ENCODE peak calls at places on chromosomes 3 and 15, in four cellular contexts. One of them, this sample, is unnamed.

GRCh38 chr3:171261487-171261886 is 198.7 kb downstream of the TNIK start:
- DNase-seq in A549: peak
- DNase-seq in PC-9: peak
- DNase-seq in brain microvascular endothelial cell: no peak
- DNase-seq in this sample: no peak

GRCh38 chr15:69325456-69325971 is 26.8 kb downstream of the PAQR5 start:
- DNase-seq in brain microvascular endothelial cell: no peak
- DNase-seq in A549: no peak
- DNase-seq in PC-9: no peak
- DNase-seq in this sample: no peak

GRCh38 chr3:46500631-46501377 is 3.0 kb downstream of the RTP3 start:
- DNase-seq in brain microvascular endothelial cell: peak
- DNase-seq in A549: no peak
- DNase-seq in PC-9: no peak
- DNase-seq in this sample: peak

GRCh38 chr3:52882377-52882776 is 15.0 kb downstream of the STIMATE start:
- DNase-seq in A549: no peak
- DNase-seq in PC-9: no peak
- DNase-seq in brain microvascular endothelial cell: no peak
- DNase-seq in this sample: no peak

GRCh38 chr3:42652611-42653302 is 740 bp upstream of the ZBTB47 start:
- DNase-seq in brain microvascular endothelial cell: peak
- DNase-seq in PC-9: peak
- DNase-seq in A549: peak
- DNase-seq in this sample: peak

GRCh38 chr15:62306851-62307504 is 141.9 kb upstream of the C2CD4B start:
- DNase-seq in A549: peak
- DNase-seq in PC-9: peak
- DNase-seq in brain microvascular endothelial cell: peak
- DNase-seq in this sample: peak

GRCh38 chr15:58440922-58441321 is 9.1 kb downstream of the LIPC start:
- DNase-seq in brain microvascular endothelial cell: no peak
- DNase-seq in A549: peak
- DNase-seq in PC-9: peak
- DNase-seq in this sample: no peak

GRCh38 chr3:187986514-187986934 is 167.4 kb upstream of the LPP start:
- DNase-seq in brain microvascular endothelial cell: peak
- DNase-seq in A549: peak
- DNase-seq in PC-9: peak
- DNase-seq in this sample: peak

DNA sequence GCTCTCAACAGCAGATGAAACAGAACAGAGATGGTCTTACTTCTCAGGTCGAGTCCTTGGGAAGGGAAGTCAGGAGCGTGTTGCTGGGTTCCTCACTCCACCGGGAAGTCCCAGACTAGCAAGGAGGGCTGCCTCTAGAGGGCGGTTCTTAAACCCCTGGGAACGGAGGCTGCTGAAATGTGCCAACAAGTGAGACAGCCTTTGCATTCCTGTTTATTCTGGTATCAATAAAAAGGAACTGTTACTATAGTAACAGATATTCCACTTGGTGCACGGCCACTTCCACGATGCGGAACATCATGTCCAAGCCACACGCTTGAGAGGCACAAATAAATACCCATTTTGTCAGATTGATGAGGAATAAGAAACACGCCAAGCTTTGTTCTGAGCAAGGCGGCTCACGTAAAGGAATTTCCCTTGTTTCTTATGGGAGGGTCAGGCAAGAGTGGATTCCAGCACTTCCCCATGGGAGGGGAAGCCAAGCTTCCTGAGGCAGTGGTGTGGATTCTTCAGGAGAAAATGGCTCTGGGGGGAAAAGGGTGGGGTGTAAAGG is at the start of gene FAM107A:
- DNase-seq in PC-9: no peak
- DNase-seq in A549: no peak
- DNase-seq in brain microvascular endothelial cell: peak
- DNase-seq in this sample: peak
- H3K4me3 ChIP-seq in PC-9: no peak
- H3K4me3 ChIP-seq in A549: no peak
- H3K4me3 ChIP-seq in brain microvascular endothelial cell: no peak
- H3K4me3 ChIP-seq in this sample: no peak

DNA sequence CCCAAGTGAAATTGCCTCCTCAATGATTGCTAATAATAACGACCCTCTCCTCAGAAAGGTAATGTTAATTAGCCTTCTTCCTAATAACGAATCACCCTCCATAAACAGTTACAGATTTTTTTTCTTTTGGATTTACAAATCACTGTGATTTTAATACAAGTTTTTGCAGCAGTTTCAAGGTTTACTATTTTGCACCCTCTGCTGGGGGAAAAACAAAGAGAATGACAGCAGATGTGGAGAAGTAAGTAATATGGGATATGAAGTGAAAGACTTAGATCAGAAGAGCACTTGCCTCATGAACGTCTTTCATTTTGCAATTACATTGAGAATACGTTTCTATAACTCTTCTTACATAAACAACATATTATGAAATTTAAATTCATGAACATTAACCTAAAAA is 16.1 kb upstream of the CNTN3 start:
- DNase-seq in PC-9: no peak
- DNase-seq in brain microvascular endothelial cell: no peak
- DNase-seq in A549: no peak
- DNase-seq in this sample: peak
- TF ChIP-seq CTCF in PC-9: no peak
- TF ChIP-seq CTCF in brain microvascular endothelial cell: peak
- TF ChIP-seq CTCF in A549: no peak
- TF ChIP-seq CTCF in this sample: peak

GRCh38 chr3:182686033-182686886 is 107.0 kb upstream of the ATP11B start:
- DNase-seq in PC-9: no peak
- DNase-seq in A549: no peak
- DNase-seq in brain microvascular endothelial cell: no peak
- DNase-seq in this sample: no peak
- H3K4me3 ChIP-seq in PC-9: no peak
- H3K4me3 ChIP-seq in A549: no peak
- H3K4me3 ChIP-seq in brain microvascular endothelial cell: no peak
- H3K4me3 ChIP-seq in this sample: no peak

GRCh38 chr15:38769492-38769891 is 204.9 kb upstream of the RASGRP1 start:
- DNase-seq in brain microvascular endothelial cell: no peak
- DNase-seq in PC-9: no peak
- DNase-seq in A549: no peak
- DNase-seq in this sample: no peak

GRCh38 chr15:38768970-38769369 is 204.4 kb upstream of the RASGRP1 start:
- DNase-seq in PC-9: no peak
- DNase-seq in A549: no peak
- DNase-seq in brain microvascular endothelial cell: peak
- DNase-seq in this sample: peak
- TF ChIP-seq CTCF in PC-9: no peak
- TF ChIP-seq CTCF in A549: peak
- TF ChIP-seq CTCF in brain microvascular endothelial cell: peak
- TF ChIP-seq CTCF in this sample: peak

GRCh38 chr3:61927332-61927731 is 366.0 kb downstream of the PTPRG start:
- DNase-seq in A549: no peak
- DNase-seq in PC-9: no peak
- DNase-seq in brain microvascular endothelial cell: peak
- DNase-seq in this sample: peak
- H3K4me3 ChIP-seq in A549: no peak
- H3K4me3 ChIP-seq in PC-9: no peak
- H3K4me3 ChIP-seq in brain microvascular endothelial cell: no peak
- H3K4me3 ChIP-seq in this sample: no peak

GRCh38 chr3:13885704-13886010 is 5.8 kb upstream of the WNT7A start:
- DNase-seq in PC-9: no peak
- DNase-seq in A549: no peak
- DNase-seq in brain microvascular endothelial cell: no peak
- DNase-seq in this sample: no peak
- TF ChIP-seq CTCF in PC-9: peak
- TF ChIP-seq CTCF in A549: no peak
- TF ChIP-seq CTCF in brain microvascular endothelial cell: no peak
- TF ChIP-seq CTCF in this sample: no peak

GRCh38 chr15:88705769-88706165 is 67.0 kb downstream of the ISG20 start:
- DNase-seq in brain microvascular endothelial cell: no peak
- DNase-seq in A549: no peak
- DNase-seq in PC-9: no peak
- DNase-seq in this sample: no peak
- H3K4me3 ChIP-seq in brain microvascular endothelial cell: peak
- H3K4me3 ChIP-seq in A549: peak
- H3K4me3 ChIP-seq in PC-9: no peak
- H3K4me3 ChIP-seq in this sample: peak

GRCh38 chr15:34618073-34618472 is 34.6 kb upstream of the GOLGA8B start:
- DNase-seq in A549: no peak
- DNase-seq in PC-9: no peak
- DNase-seq in brain microvascular endothelial cell: no peak
- DNase-seq in this sample: no peak

GRCh38 chr15:34619151-34619550 is 35.7 kb upstream of the GOLGA8B start:
- DNase-seq in brain microvascular endothelial cell: no peak
- DNase-seq in A549: no peak
- DNase-seq in PC-9: no peak
- DNase-seq in this sample: no peak

GRCh38 chr15:34620814-34621213 is 37.4 kb upstream of the GOLGA8B start:
- DNase-seq in A549: no peak
- DNase-seq in brain microvascular endothelial cell: no peak
- DNase-seq in PC-9: no peak
- DNase-seq in this sample: peak

GRCh38 chr15:34620122-34620521 is 36.7 kb upstream of the GOLGA8B start:
- DNase-seq in A549: no peak
- DNase-seq in PC-9: no peak
- DNase-seq in brain microvascular endothelial cell: no peak
- DNase-seq in this sample: no peak

DNA sequence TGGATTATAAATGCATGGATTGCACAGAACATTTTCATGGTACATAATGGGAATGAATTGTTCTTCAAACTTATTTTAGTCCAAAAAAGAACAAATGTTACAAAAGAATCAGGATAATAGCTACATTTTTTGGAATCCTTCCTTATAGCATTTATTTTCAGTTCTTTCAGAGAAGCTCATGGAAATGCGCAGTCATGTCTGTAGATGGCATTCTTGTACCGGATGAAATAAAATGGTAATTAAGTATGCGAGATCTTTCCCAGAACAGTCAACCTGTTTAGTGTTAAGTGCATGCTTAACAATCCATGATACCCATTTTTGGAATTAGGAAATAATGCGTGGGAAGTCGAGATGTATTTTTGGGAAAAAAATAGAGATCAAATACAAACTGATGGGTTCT is 38.2 kb upstream of the GOLGA8B start:
- DNase-seq in A549: peak
- DNase-seq in brain microvascular endothelial cell: no peak
- DNase-seq in PC-9: no peak
- DNase-seq in this sample: peak
- TF ChIP-seq CTCF in A549: peak
- TF ChIP-seq CTCF in brain microvascular endothelial cell: peak
- TF ChIP-seq CTCF in PC-9: peak
- TF ChIP-seq CTCF in this sample: peak

GRCh38 chr3:106070187-106070586 is 201.4 kb upstream of the CBLB start:
- DNase-seq in PC-9: no peak
- DNase-seq in A549: no peak
- DNase-seq in brain microvascular endothelial cell: no peak
- DNase-seq in this sample: no peak
- H3K4me3 ChIP-seq in PC-9: no peak
- H3K4me3 ChIP-seq in A549: no peak
- H3K4me3 ChIP-seq in brain microvascular endothelial cell: no peak
- H3K4me3 ChIP-seq in this sample: no peak

GRCh38 chr3:65667963-65668362 is 370.8 kb downstream of the MAGI1 start:
- DNase-seq in brain microvascular endothelial cell: no peak
- DNase-seq in A549: no peak
- DNase-seq in PC-9: no peak
- DNase-seq in this sample: no peak

GRCh38 chr3:65664436-65664835 is 374.3 kb downstream of the MAGI1 start:
- DNase-seq in PC-9: no peak
- DNase-seq in brain microvascular endothelial cell: no peak
- DNase-seq in A549: no peak
- DNase-seq in this sample: no peak

GRCh38 chr3:65664927-65665326 is 373.8 kb downstream of the MAGI1 start:
- DNase-seq in A549: no peak
- DNase-seq in PC-9: no peak
- DNase-seq in brain microvascular endothelial cell: no peak
- DNase-seq in this sample: no peak

GRCh38 chr3:65665922-65666321 is 372.8 kb downstream of the MAGI1 start:
- DNase-seq in PC-9: no peak
- DNase-seq in A549: no peak
- DNase-seq in brain microvascular endothelial cell: no peak
- DNase-seq in this sample: no peak

GRCh38 chr3:65666426-65667091 is 372.2 kb downstream of the MAGI1 start:
- DNase-seq in brain microvascular endothelial cell: no peak
- DNase-seq in PC-9: no peak
- DNase-seq in A549: no peak
- DNase-seq in this sample: peak
- TF ChIP-seq CTCF in brain microvascular endothelial cell: peak
- TF ChIP-seq CTCF in PC-9: no peak
- TF ChIP-seq CTCF in A549: no peak
- TF ChIP-seq CTCF in this sample: no peak

This sample was measured in cardiac fibroblast.